ENCODE peak calls at places on chromosomes 2 and 18, in five cellular contexts. D, R, A, J and H are unnamed samples.

GRCh38 chr2:191352536-191352935 is 107.3 kb downstream of the MYO1B start:
- DNase-seq in J (peak), A (no peak), R (no peak), D (no peak), H (no peak)

GRCh38 chr2:233473386-233473791 is 93.2 kb downstream of the USP40 start:
- DNase-seq in R (no peak), D (no peak), J (no peak), A (peak), H (no peak)

GRCh38 chr2:180790891-180791290 is 189.5 kb upstream of the UBE2E3 start:
- DNase-seq in D (no peak), R (no peak), A (no peak), J (no peak), H (no peak)

GRCh38 chr18:59063300-59063895 is 76.3 kb upstream of the SEC11C start:
- DNase-seq in R (no peak), A (no peak), D (no peak), J (no peak), H (no peak)

GRCh38 chr2:60560734-60561649 is 7.5 kb upstream of the BCL11A start:
- DNase-seq in A (no peak), J (peak), R (no peak), D (peak), H (no peak)

GRCh38 chr2:78967294-78967693 is 58.2 kb upstream of the REG3G start:
- DNase-seq in D (no peak), A (no peak), R (no peak), J (no peak), H (no peak)

GRCh38 chr2:241818229-241818942 is 9.4 kb downstream of the NEU4 start:
- DNase-seq in J (no peak), D (no peak), A (peak), R (no peak), H (no peak)

GRCh38 chr2:157866202-157866601 is 9.9 kb downstream of the ACVR1 start:
- DNase-seq in D (peak), J (no peak), A (no peak), R (no peak), H (no peak)

GRCh38 chr2:200778038-200778437 is 33.7 kb upstream of the BZW1 start:
- DNase-seq in R (no peak), A (no peak), J (no peak), D (no peak), H (no peak)

GRCh38 chr2:73979686-73980085 is 5.0 kb upstream of the TET3 start:
- DNase-seq in R (no peak), D (no peak), J (peak), A (no peak), H (no peak)

GRCh38 chr2:101844055-101844635 is 146.6 kb downstream of the MAP4K4 start:
- DNase-seq in R (no peak), D (no peak), J (no peak), A (no peak), H (no peak)

GRCh38 chr2:38789689-38790088 is 11.7 kb downstream of the GEMIN6 start:
- DNase-seq in J (no peak), A (no peak), D (no peak), R (no peak), H (no peak)

GRCh38 chr2:122516775-122517174 is 761.3 kb downstream of the TSN start:
- DNase-seq in R (no peak), J (no peak), A (no peak), D (peak), H (no peak)

GRCh38 chr2:10889741-10890215 is 22.0 kb upstream of the KCNF1 start:
- DNase-seq in R (no peak), J (no peak), A (no peak), D (peak), H (no peak)

GRCh38 chr2:240021488-240022104 is 3.5 kb downstream of the NDUFA10 start:
- DNase-seq in D (peak), R (peak), A (peak), J (peak), H (peak)

GRCh38 chr2:143001521-143001920 is 124.1 kb downstream of the KYNU start:
- DNase-seq in D (no peak), R (no peak), J (no peak), A (no peak), H (no peak)

GRCh38 chr2:238493880-238494572 is 67.3 kb downstream of the ASB1 start:
- DNase-seq in A (no peak), J (peak), D (peak), R (no peak), H (peak)

GRCh38 chr18:8949206-8949605 is 153.3 kb upstream of the NDUFV2 start:
- DNase-seq in R (no peak), A (no peak), J (no peak), D (peak), H (no peak)

GRCh38 chr18:57768557-57769326 is 34.4 kb downstream of the ATP8B1 start:
- DNase-seq in A (no peak), R (no peak), D (no peak), J (no peak), H (no peak)

GRCh38 chr2:8886876-8887275 is 49.5 kb upstream of the KIDINS220 start:
- DNase-seq in D (no peak), J (no peak), A (no peak), R (no peak), H (no peak)

GRCh38 chr2:25086070-25086560 is 44.2 kb downstream of the EFR3B start:
- DNase-seq in D (no peak), J (no peak), R (no peak), A (no peak), H (no peak)

GRCh38 chr2:26035110-26035728 is 1.3 kb downstream of the RAB10 start:
- DNase-seq in A (no peak), J (peak), D (peak), R (no peak), H (no peak)

GRCh38 chr18:23266717-23267446 is 131.6 kb downstream of the CABLES1 start:
- DNase-seq in A (no peak), R (no peak), D (no peak), J (no peak), H (no peak)

GRCh38 chr2:3458396-3459184 is 60.7 kb downstream of the ADI1 start:
- DNase-seq in J (no peak), D (no peak), R (no peak), A (no peak), H (no peak)

GRCh38 chr2:64318476-64318748 is 135.6 kb upstream of the LGALSL start:
- DNase-seq in D (no peak), J (no peak), A (no peak), R (no peak), H (no peak)

GRCh38 chr18:30971338-30971956 is 71.1 kb downstream of the DSC3 start:
- DNase-seq in R (no peak), D (peak), J (peak), A (no peak), H (no peak)

GRCh38 chr2:143635302-143635701 is 506.1 kb downstream of the ARHGAP15 start:
- DNase-seq in A (no peak), D (no peak), J (no peak), R (no peak), H (no peak)

GRCh38 chr18:79642626-79643025 is 37.0 kb upstream of the CTDP1 start:
- DNase-seq in R (no peak), J (peak), D (no peak), A (no peak), H (no peak)

GRCh38 chr2:205930209-205930608 is 155.8 kb downstream of the INO80D start:
- DNase-seq in R (no peak), D (peak), J (no peak), A (no peak), H (no peak)

GRCh38 chr2:140416577-140416976 is 1636.4 kb upstream of the NXPH2 start:
- DNase-seq in J (no peak), R (no peak), A (no peak), D (no peak), H (no peak)

GRCh38 chr2:129791651-129792050 is 187.8 kb upstream of the RAB6C start:
- DNase-seq in R (no peak), J (no peak), A (no peak), D (no peak), H (no peak)

GRCh38 chr2:1708476-1709334 is 35.6 kb downstream of the PXDN start:
- DNase-seq in D (no peak), R (no peak), A (no peak), J (no peak), H (no peak)